ENCODE peak calls at places on chromosomes 5 and 9, in eight cellular contexts. H is ascending aorta, A is neural progenitor cell, Q is gastrocnemius medialis, J is PC-9, P is breast epithelium, U is neuronal stem cell, K is pancreas. Z is an unnamed sample.

GRCh38 chr5:82885657-82886389 is 191.4 kb downstream of the TMEM167A start:
- DNase-seq in H (no peak), P (no peak), A (no peak), U (no peak), K (no peak), Q (no peak), J (no peak), Z (no peak)

GRCh38 chr5:150323819-150324218 is 21.1 kb upstream of the ARSI start:
- DNase-seq in H (no peak), U (no peak), J (no peak), Q (no peak), A (no peak), P (no peak), K (no peak), Z (no peak)

GRCh38 chr9:38621434-38622082 is 1.2 kb upstream of the ANKRD18A start:
- DNase-seq in Q (no peak), U (peak; percentile 37), H (no peak), P (no peak), J (no peak), A (peak; percentile 62), K (peak; percentile 60), Z (peak; percentile 39)

GRCh38 chr5:761206-761771 is 23.2 kb downstream of the ZDHHC11B start:
- DNase-seq in P (peak; percentile 17), A (no peak), U (no peak), H (no peak), K (peak; percentile 42), J (no peak), Q (peak; percentile 12), Z (no peak)

GRCh38 chr5:38207343-38207742 is 51.0 kb upstream of the EGFLAM start:
- DNase-seq in P (no peak), K (no peak), Q (no peak), H (no peak), U (no peak), J (no peak), A (no peak), Z (no peak)

GRCh38 chr9:72701510-72701909 is 180.1 kb downstream of the TMC1 start:
- DNase-seq in K (no peak), H (no peak), U (no peak), P (no peak), A (no peak), J (no peak), Q (no peak), Z (no peak)

GRCh38 chr9:85290019-85290418 is 451.7 kb downstream of the AGTPBP1 start:
- DNase-seq in Q (no peak), J (no peak), A (no peak), P (no peak), U (no peak), H (no peak), K (no peak), Z (no peak)

GRCh38 chr5:107809201-107810034 is 138.7 kb upstream of the EFNA5 start:
- DNase-seq in P (no peak), H (no peak), U (no peak), A (peak; percentile 50), K (no peak), J (no peak), Q (no peak), Z (no peak)

GRCh38 chr5:124310453-124310852 is 436.0 kb downstream of the ZNF608 start:
- DNase-seq in U (no peak), K (no peak), J (no peak), P (peak; percentile 20), Q (no peak), H (no peak), A (peak; percentile 35), Z (no peak)

GRCh38 chr5:95731571-95732554 is 727 bp downstream of the RHOBTB3 start:
- DNase-seq in A (peak; percentile 61), K (peak; percentile 60), Q (peak; percentile 40), U (peak; percentile 32), J (no peak), H (peak; percentile 76), P (no peak), Z (peak; percentile 13)

GRCh38 chr5:982377-983237 is 26.0 kb upstream of the NKD2 start:
- DNase-seq in P (peak; percentile 17), J (no peak), A (peak; percentile 60), H (peak; percentile 53), K (no peak), Q (no peak), U (no peak), Z (no peak)

GRCh38 chr9:89436963-89437625 is 60.8 kb downstream of the SEMA4D start:
- DNase-seq in K (no peak), H (peak; percentile 68), P (peak; percentile 20), A (no peak), J (no peak), U (no peak), Q (no peak), Z (peak; percentile 32)

GRCh38 chr9:16673171-16673570 is 197.3 kb downstream of the BNC2 start:
- DNase-seq in J (no peak), Q (no peak), H (no peak), A (no peak), P (no peak), U (no peak), K (no peak), Z (no peak)

GRCh38 chr9:87601595-87601994 is 103.9 kb downstream of the DAPK1 start:
- DNase-seq in H (no peak), U (no peak), P (no peak), K (no peak), J (no peak), A (no peak), Q (no peak), Z (no peak)

GRCh38 chr5:169716287-169716686 is 79.2 kb downstream of the DOCK2 start:
- DNase-seq in H (no peak), A (no peak), P (no peak), K (no peak), U (no peak), J (peak; percentile 56), Q (no peak), Z (no peak)

GRCh38 chr9:37036237-37037136 is 2.4 kb upstream of the PAX5 start:
- DNase-seq in J (no peak), P (no peak), H (no peak), U (no peak), Q (peak; percentile 19), A (peak; percentile 72), K (peak; percentile 57), Z (no peak)

GRCh38 chr5:156402387-156402921 is 75.5 kb downstream of the SGCD start:
- DNase-seq in U (peak; percentile 33), H (no peak), J (peak; percentile 49), K (no peak), P (no peak), A (peak; percentile 70), Q (peak; percentile 35), Z (no peak)

GRCh38 chr9:10855847-10856246 is 243.0 kb upstream of the PTPRD start:
- DNase-seq in Q (no peak), U (peak; percentile 9), A (peak; percentile 63), H (no peak), K (no peak), P (no peak), J (no peak), Z (no peak)

GRCh38 chr5:143001764-143002351 is 231.7 kb downstream of the ARHGAP26 start:
- DNase-seq in J (no peak), A (no peak), H (no peak), Q (no peak), U (no peak), P (no peak), K (no peak), Z (no peak)

GRCh38 chr5:79318935-79319614 is 83.1 kb downstream of the JMY start:
- DNase-seq in P (no peak), H (no peak), K (no peak), U (no peak), J (peak; percentile 50), A (no peak), Q (no peak), Z (no peak)

GRCh38 chr5:41193462-41194166 is 19.7 kb downstream of the C6 start:
- DNase-seq in A (no peak), U (no peak), Q (peak; percentile 93), K (peak; percentile 98), J (no peak), P (peak; percentile 90), H (peak; percentile 98), Z (no peak)

GRCh38 chr5:35003018-35003957 is 44.5 kb downstream of the AGXT2 start:
- DNase-seq in H (no peak), A (peak; percentile 83), P (no peak), K (peak; percentile 54), Q (no peak), U (peak; percentile 65), J (peak; percentile 56), Z (peak; percentile 10)

GRCh38 chr5:69206528-69207190 is 17.3 kb downstream of the CENPH start:
- DNase-seq in Q (no peak), H (no peak), U (no peak), J (peak; percentile 74), P (no peak), K (no peak), A (no peak), Z (no peak)

GRCh38 chr5:153939101-153939500 is 99.6 kb downstream of the FAM114A2 start:
- DNase-seq in K (no peak), J (no peak), P (no peak), Q (no peak), A (no peak), H (no peak), U (no peak), Z (no peak)
- H3K9me3 ChIP-seq in K (no peaks in the 10 kb centered on the region), J (peaks cover 8% of the 10 kb centered on the region), P (peaks cover 38% of the 10 kb centered on the region), Q (peaks cover 8% of the 10 kb centered on the region), A (peaks cover 5% of the 10 kb centered on the region), H (peaks cover 49% of the 10 kb centered on the region), U (peaks cover 16% of the 10 kb centered on the region), Z (peaks cover 5% of the 10 kb centered on the region)

GRCh38 chr5:151591144-151591819 is at the start of gene FAT2:
- DNase-seq in P (peak; percentile 70), K (no peak), H (no peak), U (no peak), A (peak; percentile 44), J (no peak), Q (no peak), Z (no peak)
- H3K9me3 ChIP-seq in P (no peaks in the 10 kb centered on the region), K (no peaks in the 10 kb centered on the region), H (no peaks in the 10 kb centered on the region), U (no peaks in the 10 kb centered on the region), A (no peaks in the 10 kb centered on the region), J (no peaks in the 10 kb centered on the region), Q (no peaks in the 10 kb centered on the region), Z (no peaks in the 10 kb centered on the region)

GRCh38 chr5:179055436-179055835 is 4.7 kb upstream of the ZNF354C start:
- DNase-seq in U (no peak), J (no peak), K (no peak), Q (no peak), A (no peak), H (no peak), P (no peak), Z (no peak)
- H3K9me3 ChIP-seq in U (peaks cover 9% of the 10 kb centered on the region), J (peaks cover 10% of the 10 kb centered on the region), K (no peaks in the 10 kb centered on the region), Q (peaks cover 6% of the 10 kb centered on the region), A (peaks cover 8% of the 10 kb centered on the region), H (no peaks in the 10 kb centered on the region), P (peaks cover 6% of the 10 kb centered on the region), Z (no peaks in the 10 kb centered on the region)

DNA sequence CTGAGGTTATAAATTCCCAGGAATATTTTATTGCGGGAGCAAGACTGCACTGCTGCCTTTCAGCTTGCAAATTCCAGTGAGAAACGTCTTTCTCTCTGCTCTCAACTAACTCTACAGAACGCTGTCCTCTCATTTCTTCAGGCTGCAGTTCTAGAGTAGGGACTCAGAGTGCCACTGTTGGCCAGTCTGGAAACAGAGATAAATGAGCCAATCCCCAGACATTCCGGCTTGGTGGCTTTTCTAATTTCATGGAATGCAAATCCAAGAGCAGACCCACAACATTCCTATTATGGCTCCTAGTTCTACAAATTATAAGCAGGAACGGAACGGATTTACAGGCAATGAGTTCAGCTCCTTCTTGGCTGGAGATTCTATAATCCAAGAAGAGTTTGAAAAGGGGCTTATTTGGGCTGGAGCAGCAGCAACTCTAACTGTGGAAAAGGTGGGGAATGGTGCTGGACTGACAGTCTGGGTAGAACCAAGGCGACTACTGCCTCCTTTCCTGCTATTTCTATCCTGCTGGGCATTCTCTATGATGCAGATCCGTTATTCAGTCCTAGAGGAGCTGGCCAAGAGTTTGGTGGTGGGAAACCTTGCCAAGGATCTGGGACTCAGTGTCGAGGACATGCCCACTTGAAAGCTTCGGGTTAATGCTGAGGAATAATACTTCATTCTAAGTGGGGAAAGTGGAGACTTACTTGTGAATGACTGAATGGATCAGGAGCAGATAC is 9.3 kb downstream of the PCDHGA12 start:
- DNase-seq in Q (no peak), H (no peak), J (no peak), P (no peak), U (no peak), A (no peak), K (no peak), Z (no peak)
- H3K9me3 ChIP-seq in Q (no peaks in the 10 kb centered on the region), H (peaks cover 97% of the 10 kb centered on the region), J (no peaks in the 10 kb centered on the region), P (peaks cover 84% of the 10 kb centered on the region), U (peaks cover 18% of the 10 kb centered on the region), A (no peaks in the 10 kb centered on the region), K (no peaks in the 10 kb centered on the region), Z (no peaks in the 10 kb centered on the region)

Z was measured in T-helper 17 cell.